ENCODE peak calls at places on chromosomes 13 and 19, in six cellular contexts. A, R, J, G, U and F are unnamed samples.

GRCh38 chr19:17303167-17303939 is at the start of gene ABHD8:
- DNase-seq in A (peak; percentile 99), R (peak; percentile 96), J (peak; percentile 90), G (peak; percentile 88), U (peak; percentile 96), F (peak; percentile 97)

GRCh38 chr13:113393572-113394503 is 29.9 kb upstream of the GRTP1 start:
- DNase-seq in A (peak; percentile 96), R (peak; percentile 86), J (peak; percentile 37), G (peak; percentile 78), U (peak; percentile 93), F (peak; percentile 92)

GRCh38 chr19:6536138-6536671 is 5.4 kb downstream of the TNFSF9 start:
- DNase-seq in A (peak; percentile 92), R (peak; percentile 67), J (no peak), G (peak; percentile 65), U (peak; percentile 95), F (no peak)

GRCh38 chr19:5684694-5685430 is 4.0 kb downstream of the HSD11B1L start:
- DNase-seq in A (peak; percentile 40), R (no peak), J (no peak), G (no peak), U (no peak), F (no peak)

GRCh38 chr19:14146789-14147216 is 10.4 kb upstream of the ASF1B start:
- DNase-seq in A (no peak), R (no peak), J (peak; percentile 34), G (no peak), U (no peak), F (no peak)

GRCh38 chr13:97306646-97307045 is 84.5 kb downstream of the MBNL2 start:
- DNase-seq in A (no peak), R (no peak), J (no peak), G (no peak), U (no peak), F (no peak)

GRCh38 chr19:17025361-17025760 is 1.2 kb downstream of the CPAMD8 start:
- DNase-seq in A (no peak), R (no peak), J (no peak), G (no peak), U (no peak), F (no peak)

GRCh38 chr19:13076787-13077186 is 25.9 kb downstream of the LYL1 start:
- DNase-seq in A (no peak), R (no peak), J (no peak), G (no peak), U (no peak), F (no peak)

GRCh38 chr19:58545286-58546068 is 1.6 kb downstream of the TRIM28 start:
- DNase-seq in A (peak; percentile 52), R (peak; percentile 64), J (no peak), G (no peak), U (no peak), F (no peak)

GRCh38 chr13:21849323-21849722 is 178.4 kb downstream of the FGF9 start:
- DNase-seq in A (peak; percentile 52), R (no peak), J (no peak), G (no peak), U (peak; percentile 44), F (no peak)

GRCh38 chr13:37491661-37492060 is 106.9 kb downstream of the POSTN start:
- DNase-seq in A (no peak), R (no peak), J (no peak), G (no peak), U (no peak), F (no peak)

GRCh38 chr19:39192846-39193245 is 3.9 kb upstream of the NCCRP1 start:
- DNase-seq in A (no peak), R (no peak), J (no peak), G (no peak), U (no peak), F (no peak)

GRCh38 chr13:75860935-75861334 is 224.8 kb downstream of the LMO7 start:
- DNase-seq in A (no peak), R (no peak), J (no peak), G (no peak), U (no peak), F (no peak)

GRCh38 chr19:4669723-4670480 is at the start of gene MYDGF:
- DNase-seq in A (peak; percentile 97), R (peak; percentile 96), J (peak; percentile 54), G (peak; percentile 91), U (peak; percentile 100), F (peak; percentile 95)

GRCh38 chr19:13164370-13165090 is 14.3 kb downstream of the IER2 start:
- DNase-seq in A (peak; percentile 98), R (peak; percentile 84), J (no peak), G (no peak), U (no peak), F (peak; percentile 85)

GRCh38 chr19:50717026-50717723 is 2.4 kb downstream of the SHANK1 start:
- DNase-seq in A (no peak), R (no peak), J (no peak), G (no peak), U (no peak), F (no peak)

GRCh38 chr19:33306191-33306590 is 3.9 kb upstream of the CEBPA start:
- DNase-seq in A (no peak), R (no peak), J (no peak), G (no peak), U (no peak), F (peak; percentile 27)

GRCh38 chr13:48151766-48152165 is 56.9 kb upstream of the MED4 start:
- DNase-seq in A (no peak), R (no peak), J (no peak), G (no peak), U (no peak), F (no peak)

GRCh38 chr13:48585456-48585840 is 52.6 kb upstream of the RCBTB2 start:
- DNase-seq in A (no peak), R (no peak), J (no peak), G (no peak), U (no peak), F (no peak)

GRCh38 chr19:51417107-51417806 is at the start of gene SIGLEC10:
- DNase-seq in A (peak; percentile 52), R (peak; percentile 79), J (no peak), G (no peak), U (peak; percentile 85), F (no peak)

GRCh38 chr13:99228737-99229691 is 28.4 kb downstream of the UBAC2 start:
- DNase-seq in A (no peak), R (no peak), J (peak; percentile 49), G (no peak), U (peak; percentile 72), F (no peak)

GRCh38 chr19:14160017-14160703 is 23.8 kb upstream of the ASF1B start:
- DNase-seq in A (no peak), R (no peak), J (no peak), G (no peak), U (no peak), F (no peak)

GRCh38 chr13:107348471-107348870 is 780.5 kb upstream of the ARGLU1 start:
- DNase-seq in A (no peak), R (no peak), J (no peak), G (no peak), U (no peak), F (no peak)

GRCh38 chr19:2271516-2272103 is 10.4 kb downstream of the PEAK3 start:
- DNase-seq in A (no peak), R (peak; percentile 57), J (no peak), G (no peak), U (no peak), F (no peak)

GRCh38 chr13:39524795-39525194 is 78.2 kb downstream of the LHFPL6 start:
- DNase-seq in A (no peak), R (no peak), J (no peak), G (no peak), U (no peak), F (no peak)

DNA sequence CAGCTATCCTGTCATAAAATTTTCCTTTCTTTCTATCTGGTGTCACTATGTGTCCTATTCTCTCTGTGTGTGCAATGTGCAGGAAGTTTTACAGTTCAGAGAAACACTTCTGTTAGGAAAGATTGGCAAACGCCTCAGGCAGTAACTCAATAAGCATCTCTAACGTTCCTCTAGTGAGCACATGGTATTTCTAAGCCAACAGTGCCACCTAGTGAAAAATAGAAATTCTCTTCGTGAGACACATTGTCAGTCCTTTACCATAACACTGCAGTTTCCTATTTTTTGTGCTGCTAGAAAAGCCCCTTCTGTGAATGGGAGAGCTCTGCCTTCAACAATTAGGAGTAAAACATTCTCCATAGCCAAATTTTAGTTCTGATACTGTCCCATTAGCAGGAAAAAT is 50.7 kb downstream of the ZNF723 start:
- DNase-seq in A (no peak), R (no peak), J (no peak), G (no peak), U (no peak), F (no peak)
- TF ChIP-seq CTCF in A (peak; percentile 67), R (no peak), J (no peak), G (no peak), U (peak; percentile 18), F (peak; percentile 55)

GRCh38 chr19:43766755-43767043 is 11.9 kb upstream of the SMG9 start:
- DNase-seq in A (no peak), R (no peak), J (no peak), G (no peak), U (no peak), F (no peak)
- TF ChIP-seq CTCF in A (no peak), R (no peak), J (no peak), G (no peak), U (no peak), F (no peak)

GRCh38 chr19:40312533-40312932 is 27.4 kb upstream of the AKT2 start:
- DNase-seq in A (no peak), R (no peak), J (no peak), G (no peak), U (no peak), F (no peak)
- TF ChIP-seq CTCF in A (peak; percentile 38), R (no peak), J (no peak), G (no peak), U (no peak), F (no peak)

DNA sequence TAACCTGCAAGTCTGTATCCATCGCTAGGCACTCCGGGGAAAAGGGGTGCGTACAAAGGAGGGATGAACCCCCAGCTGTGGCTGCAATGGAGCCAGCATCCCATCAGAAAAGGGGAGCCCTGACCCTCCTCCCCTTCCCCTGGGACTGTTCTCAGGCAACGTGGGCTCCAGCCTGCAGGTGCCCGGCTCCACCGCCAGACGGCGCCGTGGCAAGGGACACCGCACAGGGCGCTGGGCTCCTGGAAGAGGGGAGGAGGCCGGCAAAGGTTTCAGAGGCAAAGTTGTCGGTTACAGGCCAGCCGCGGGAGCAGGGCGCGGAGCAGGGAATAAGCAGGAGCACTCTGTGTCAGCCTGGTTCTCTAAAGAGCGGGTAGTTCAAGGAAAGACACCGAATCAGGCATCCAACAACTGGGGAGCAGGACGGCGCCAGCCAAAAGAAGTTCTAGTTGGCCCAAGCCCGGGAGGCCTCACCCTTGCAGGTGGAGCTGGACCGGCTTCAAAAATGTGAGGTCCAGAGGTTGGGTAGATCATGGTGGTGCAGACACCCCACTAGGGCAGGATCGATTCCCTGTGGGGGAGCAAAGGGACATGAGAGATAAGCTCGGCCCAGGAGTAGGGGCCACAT is 53.0 kb upstream of the ATP12A start:
- DNase-seq in A (peak; percentile 95), R (no peak), J (no peak), G (no peak), U (no peak), F (no peak)
- TF ChIP-seq CTCF in A (peak; percentile 98), R (no peak), J (peak; percentile 54), G (no peak), U (no peak), F (peak; percentile 85)